ENCODE peak calls at places on chromosomes 7 and 10, in five cellular contexts. M is hepatocyte, N is PC-9, K is MM.1S, J is HCT116. E is an unnamed sample.
A peak's percentile ranks its signal among the peaks of the same experiment; 100 is the strongest.

GRCh38 chr10:88097092-88097894 is 233.9 kb downstream of the PTEN start:
- DNase-seq in M (no peak), N (no peak), K (no peak), J (no peak), E (peak; percentile 22)

GRCh38 chr7:4809091-4809591 is 33.7 kb downstream of the AP5Z1 start:
- DNase-seq in M (no peak), N (no peak), K (no peak), J (no peak), E (no peak)

GRCh38 chr10:91006001-91006751 is 85.3 kb upstream of the ANKRD1 start:
- DNase-seq in M (peak; percentile 76), N (peak; percentile 46), K (peak; percentile 69), J (peak; percentile 51), E (peak; percentile 72)

GRCh38 chr7:8290645-8291308 is 28.8 kb upstream of the ICA1 start:
- DNase-seq in M (peak; percentile 44), N (peak; percentile 95), K (no peak), J (no peak), E (no peak)

GRCh38 chr7:127798023-127798422 is 146.0 kb downstream of the SND1 start:
- DNase-seq in M (no peak), N (no peak), K (no peak), J (no peak), E (peak; percentile 29)

GRCh38 chr10:29033311-29033940 is 255.4 kb upstream of the LYZL1 start:
- DNase-seq in M (no peak), N (no peak), K (no peak), J (no peak), E (no peak)

GRCh38 chr7:142939226-142939910 is at the start of gene LLCFC1:
- DNase-seq in M (peak; percentile 27), N (peak; percentile 54), K (no peak), J (peak; percentile 19), E (no peak)

GRCh38 chr7:44380831-44381493 is 55.6 kb upstream of the CAMK2B start:
- DNase-seq in M (no peak), N (no peak), K (no peak), J (no peak), E (peak; percentile 59)

GRCh38 chr10:78059916-78060315 is 26.3 kb downstream of the RPS24 start:
- DNase-seq in M (no peak), N (no peak), K (no peak), J (no peak), E (no peak)

GRCh38 chr7:30212720-30213119 is 71.7 kb upstream of the ZNRF2 start:
- DNase-seq in M (peak; percentile 15), N (no peak), K (no peak), J (no peak), E (no peak)

GRCh38 chr7:36349626-36350025 is 40.0 kb upstream of the ANLN start:
- DNase-seq in M (no peak), N (no peak), K (no peak), J (no peak), E (no peak)

GRCh38 chr7:28408974-28409715 is 3.2 kb upstream of the CREB5 start:
- DNase-seq in M (peak; percentile 96), N (peak; percentile 80), K (peak; percentile 81), J (peak; percentile 72), E (peak; percentile 99)

GRCh38 chr7:2014391-2015241 is 218.1 kb downstream of the MAD1L1 start:
- DNase-seq in M (no peak), N (no peak), K (no peak), J (no peak), E (no peak)

GRCh38 chr10:37733822-37734221 is 123.6 kb downstream of the ZNF248 start:
- DNase-seq in M (no peak), N (no peak), K (no peak), J (no peak), E (no peak)

GRCh38 chr7:150820578-150821198 is 20.1 kb downstream of the TMEM176A start:
- DNase-seq in M (no peak), N (no peak), K (no peak), J (no peak), E (no peak)

GRCh38 chr10:89773081-89773480 is 71.7 kb downstream of the KIF20B start:
- DNase-seq in M (no peak), N (no peak), K (no peak), J (no peak), E (peak; percentile 46)

GRCh38 chr7:73359746-73360375 is 31.9 kb downstream of the FKBP6 start:
- DNase-seq in M (no peak), N (no peak), K (no peak), J (no peak), E (no peak)

GRCh38 chr7:79652619-79653018 is 199.2 kb upstream of the MAGI2 start:
- DNase-seq in M (no peak), N (no peak), K (no peak), J (no peak), E (no peak)

GRCh38 chr10:6055929-6056328 is 6.2 kb downstream of the IL2RA start:
- DNase-seq in M (no peak), N (no peak), K (no peak), J (no peak), E (no peak)

GRCh38 chr7:1144269-1144771 is 15.7 kb downstream of the ZFAND2A start:
- DNase-seq in M (no peak), N (no peak), K (no peak), J (no peak), E (peak; percentile 43)

GRCh38 chr10:102268333-102268999 is 23.1 kb downstream of the GBF1 start:
- DNase-seq in M (no peak), N (no peak), K (no peak), J (no peak), E (peak; percentile 68)

GRCh38 chr10:62233494-62234283 is 35.0 kb downstream of the RTKN2 start:
- DNase-seq in M (no peak), N (no peak), K (no peak), J (no peak), E (peak; percentile 27)

GRCh38 chr7:54712777-54713176 is 46.2 kb downstream of the SEC61G start:
- DNase-seq in M (no peak), N (no peak), K (no peak), J (no peak), E (no peak)
- H3K9me2 ChIP-seq in M (no peaks in the 10 kb centered on the region), N (no peaks in the 10 kb centered on the region), K (no peaks in the 10 kb centered on the region), J (no peaks in the 10 kb centered on the region), E (no peaks in the 10 kb centered on the region)

GRCh38 chr7:131897790-131898165 is 341.4 kb upstream of the PODXL start:
- DNase-seq in M (no peak), N (no peak), K (no peak), J (no peak), E (no peak)

GRCh38 chr7:131900785-131901287 is 344.4 kb upstream of the PODXL start:
- DNase-seq in M (no peak), N (no peak), K (no peak), J (no peak), E (no peak)

GRCh38 chr7:131896189-131896855 is 339.9 kb upstream of the PODXL start:
- DNase-seq in M (no peak), N (no peak), K (no peak), J (no peak), E (no peak)

GRCh38 chr7:131899271-131900030 is 343.0 kb upstream of the PODXL start:
- DNase-seq in M (no peak), N (no peak), K (no peak), J (no peak), E (peak; percentile 29)

DNA sequence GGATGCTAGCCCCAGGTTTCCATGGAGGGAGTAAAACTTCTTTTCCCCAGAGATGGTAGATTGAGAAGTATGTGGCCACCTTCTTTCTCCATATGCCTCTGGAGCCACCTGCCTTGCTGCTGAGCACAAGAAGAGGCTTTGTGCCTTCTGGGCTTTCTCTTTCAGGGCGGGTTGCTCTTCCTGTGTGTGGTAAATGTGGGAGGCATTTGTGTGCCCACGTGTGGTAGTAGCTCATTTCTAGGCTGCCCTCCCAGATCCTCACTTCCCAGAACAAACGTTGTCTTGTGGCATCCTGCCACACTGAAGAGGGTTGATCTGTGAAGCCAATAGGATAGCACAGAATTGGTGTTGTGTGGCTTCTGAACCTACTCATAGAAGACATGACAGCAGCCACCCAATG is 342.0 kb upstream of the PODXL start:
- DNase-seq in M (no peak), N (no peak), K (no peak), J (no peak), E (peak; percentile 66)
- H3K9me2 ChIP-seq in M (no peaks in the 10 kb centered on the region), N (no peaks in the 10 kb centered on the region), K (no peaks in the 10 kb centered on the region), J (no peaks in the 10 kb centered on the region), E (no peaks in the 10 kb centered on the region)

GRCh38 chr7:131897016-131897789 is 340.8 kb upstream of the PODXL start:
- DNase-seq in M (no peak), N (no peak), K (no peak), J (peak; percentile 12), E (peak; percentile 87)
- H3K9me2 ChIP-seq in M (no peaks in the 10 kb centered on the region), N (no peaks in the 10 kb centered on the region), K (no peaks in the 10 kb centered on the region), J (no peaks in the 10 kb centered on the region), E (no peaks in the 10 kb centered on the region)

GRCh38 chr10:114364726-114365125 is 39.6 kb downstream of the AFAP1L2 start:
- DNase-seq in M (no peak), N (no peak), K (no peak), J (no peak), E (no peak)

GRCh38 chr10:114359953-114360345 is 44.4 kb downstream of the AFAP1L2 start:
- DNase-seq in M (no peak), N (no peak), K (no peak), J (no peak), E (no peak)

GRCh38 chr10:114359041-114359952 is 45.0 kb downstream of the AFAP1L2 start:
- DNase-seq in M (no peak), N (no peak), K (no peak), J (no peak), E (no peak)

GRCh38 chr10:114363745-114364460 is 40.4 kb downstream of the AFAP1L2 start:
- DNase-seq in M (no peak), N (no peak), K (no peak), J (no peak), E (no peak)

GRCh38 chr10:114362831-114363355 is 41.4 kb downstream of the AFAP1L2 start:
- DNase-seq in M (no peak), N (no peak), K (no peak), J (no peak), E (no peak)
- H3K9me2 ChIP-seq in M (no peaks in the 10 kb centered on the region), N (no peaks in the 10 kb centered on the region), K (no peaks in the 10 kb centered on the region), J (no peaks in the 10 kb centered on the region), E (no peaks in the 10 kb centered on the region)

DNA sequence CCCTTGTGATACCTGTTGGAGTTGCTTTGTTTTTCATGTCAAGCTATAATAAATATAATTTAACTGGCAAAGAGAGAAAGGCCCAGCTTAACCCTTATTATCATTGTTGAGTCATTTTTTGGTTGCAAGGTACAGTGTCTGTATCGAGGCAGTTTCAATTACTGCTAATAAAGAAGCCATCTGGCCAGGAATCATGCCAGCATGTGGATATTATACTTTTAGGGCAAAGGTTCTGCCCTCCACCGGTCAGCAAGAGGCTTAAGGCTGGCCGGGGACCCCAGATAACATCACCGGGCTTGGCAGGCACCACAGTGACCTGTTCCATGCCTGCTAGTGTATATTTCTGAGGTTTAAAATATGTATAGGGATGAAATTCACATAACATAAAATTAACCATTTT is 9.0 kb upstream of the CYP3A4 start:
- DNase-seq in M (no peak), N (no peak), K (no peak), J (no peak), E (no peak)
- H3K9me2 ChIP-seq in M (no peaks in the 10 kb centered on the region), N (no peaks in the 10 kb centered on the region), K (no peaks in the 10 kb centered on the region), J (no peaks in the 10 kb centered on the region), E (no peaks in the 10 kb centered on the region)